ENCODE peak calls at places on chromosome 18, in ten cellular contexts. A is sigmoid colon, F is K562, R is cardiac fibroblast, V is Calu3, B is Panc1, H is AG04450, I is breast epithelium, Y is dorsolateral prefrontal cortex, T is uterus. P is an unnamed sample.

GRCh38 chr18:27062802-27063201 is 122.3 kb downstream of the CHST9 start:
- DNase-seq in R (no peak), B (no peak), T (no peak), I (no peak), F (no peak), V (peak), A (no peak), H (no peak), Y (no peak), P (no peak)

GRCh38 chr18:47075098-47075883 is 39.9 kb upstream of the ELOA2 start:
- DNase-seq in Y (no peak), I (no peak), T (no peak), B (no peak), V (peak), A (no peak), R (no peak), F (no peak), H (no peak), P (no peak)

GRCh38 chr18:12948055-12948804 is 419 bp downstream of the SEH1L start:
- DNase-seq in A (peak), Y (peak), H (peak), B (peak), F (peak), I (peak), V (peak), R (peak), T (peak), P (peak)

GRCh38 chr18:63319383-63320040 is at the start of gene BCL2:
- DNase-seq in A (peak), V (no peak), T (peak), B (no peak), H (no peak), R (peak), F (peak), I (peak), Y (peak), P (no peak)

GRCh38 chr18:51051105-51051712 is 21.2 kb downstream of the SMAD4 start:
- DNase-seq in H (no peak), R (peak), A (no peak), I (no peak), Y (no peak), B (no peak), V (peak), T (no peak), F (no peak), P (no peak)

GRCh38 chr18:32478818-32479217 is 8.1 kb upstream of the GAREM1 start:
- DNase-seq in T (no peak), A (no peak), I (no peak), V (no peak), R (no peak), F (no peak), Y (no peak), H (no peak), B (no peak), P (no peak)

GRCh38 chr18:9643549-9643948 is 29.2 kb upstream of the PPP4R1 start:
- DNase-seq in Y (no peak), F (no peak), T (peak), A (no peak), H (peak), R (peak), V (peak), I (peak), B (peak), P (no peak)

GRCh38 chr18:1663879-1664705 is 759.4 kb downstream of the ADCYAP1 start:
- DNase-seq in I (no peak), A (no peak), F (peak), V (peak), T (no peak), B (peak), Y (no peak), H (no peak), R (peak), P (peak)

GRCh38 chr18:37567061-37567993 is 1.7 kb upstream of the CELF4 start:
- DNase-seq in V (no peak), T (no peak), H (no peak), F (no peak), B (no peak), I (no peak), A (peak), R (no peak), Y (peak), P (no peak)

GRCh38 chr18:47150824-47151366 is 595 bp upstream of the HDHD2 start:
- DNase-seq in V (no peak), I (no peak), T (no peak), Y (no peak), B (no peak), A (no peak), H (no peak), R (no peak), F (no peak), P (no peak)

GRCh38 chr18:36441872-36442271 is 144.4 kb downstream of the FHOD3 start:
- DNase-seq in I (no peak), F (no peak), B (no peak), T (no peak), A (no peak), V (no peak), H (no peak), Y (no peak), R (peak), P (no peak)

GRCh38 chr18:53795061-53795460 is 429.4 kb downstream of the MBD2 start:
- DNase-seq in T (no peak), R (peak), V (no peak), B (no peak), F (no peak), I (no peak), H (no peak), Y (no peak), A (no peak), P (no peak)

GRCh38 chr18:79857082-79857661 is 59.4 kb downstream of the KCNG2 start:
- DNase-seq in F (no peak), V (no peak), T (no peak), I (peak), H (no peak), Y (no peak), A (no peak), B (peak), R (peak), P (no peak)

GRCh38 chr18:12409466-12409865 is 1.7 kb downstream of the PRELID3A start:
- DNase-seq in I (no peak), T (no peak), H (no peak), F (no peak), A (no peak), Y (no peak), V (no peak), B (no peak), R (no peak), P (no peak)

GRCh38 chr18:62634991-62635630 is 80.2 kb upstream of the PHLPP1 start:
- DNase-seq in A (no peak), F (no peak), T (no peak), I (no peak), B (no peak), V (peak), H (no peak), R (no peak), Y (no peak), P (no peak)

GRCh38 chr18:10948421-10948820 is 200.9 kb downstream of the PIEZO2 start:
- DNase-seq in A (no peak), H (no peak), R (no peak), I (no peak), V (no peak), Y (no peak), B (no peak), F (no peak), T (no peak), P (no peak)

GRCh38 chr18:10938241-10938640 is 211.1 kb downstream of the PIEZO2 start:
- DNase-seq in F (no peak), V (no peak), Y (no peak), H (no peak), R (no peak), T (no peak), I (no peak), A (no peak), B (no peak), P (no peak)

GRCh38 chr18:10939822-10940221 is 209.5 kb downstream of the PIEZO2 start:
- DNase-seq in A (no peak), V (no peak), B (no peak), Y (no peak), F (no peak), H (no peak), R (no peak), I (no peak), T (no peak), P (no peak)

GRCh38 chr18:10946058-10946457 is 203.3 kb downstream of the PIEZO2 start:
- DNase-seq in H (no peak), F (no peak), I (no peak), A (no peak), B (no peak), R (no peak), Y (no peak), T (no peak), V (no peak), P (no peak)

DNA sequence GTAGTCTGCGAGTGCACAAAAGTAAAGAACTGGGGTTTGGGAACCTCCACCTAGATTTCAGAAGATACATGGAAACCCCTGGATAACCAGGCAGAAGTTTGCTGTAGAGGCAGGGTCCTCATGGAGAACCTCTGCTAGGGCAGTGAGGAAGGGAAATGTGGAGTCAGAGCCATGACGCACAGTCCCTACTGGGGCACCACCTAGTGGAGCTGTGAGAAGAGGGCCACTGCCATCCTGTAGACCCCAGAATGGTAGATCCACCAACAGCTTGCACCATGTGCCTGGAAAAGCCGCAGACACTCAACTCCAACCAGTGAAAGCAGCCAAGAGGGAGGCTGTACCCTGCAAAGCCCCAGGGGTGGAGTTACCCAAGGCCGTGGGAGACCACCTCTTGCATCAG is 206.4 kb downstream of the PIEZO2 start:
- DNase-seq in I (no peak), H (no peak), T (no peak), A (no peak), F (no peak), B (no peak), Y (no peak), R (no peak), V (no peak), P (no peak)
- TF ChIP-seq CTCF in I (no peak), H (no peak), T (no peak), A (no peak), F (no peak), B (no peak), Y (no peak), R (no peak), V (no peak), P (no peak)

DNA sequence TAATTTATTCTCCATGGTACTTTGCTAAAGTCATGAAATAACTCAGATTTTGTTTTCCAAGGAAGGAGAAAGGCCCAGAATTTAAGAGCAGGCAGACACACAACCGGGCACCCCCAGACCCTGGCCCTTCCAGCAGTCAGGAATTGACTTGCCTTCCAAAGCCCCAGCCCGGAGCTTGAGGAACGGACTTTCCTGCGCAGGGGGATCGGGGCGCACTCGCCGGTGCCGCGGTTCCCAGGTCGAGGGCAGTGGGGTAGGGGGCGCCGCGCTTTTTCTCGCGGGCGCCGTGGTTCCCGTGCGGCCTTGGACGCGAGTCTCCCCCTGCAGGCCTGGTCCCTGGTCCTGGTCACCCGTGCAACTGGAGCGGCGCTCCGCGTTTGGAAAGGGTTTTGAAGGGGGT is 1.2 kb downstream of the ZNF236 start:
- DNase-seq in Y (no peak), T (no peak), V (no peak), B (no peak), F (peak), R (peak), H (no peak), A (peak), I (no peak), P (peak)
- TF ChIP-seq CTCF in Y (no peak), T (peak), V (peak), B (no peak), F (peak), R (no peak), H (peak), A (peak), I (no peak), P (peak)

GRCh38 chr18:8426401-8426800 is 182.8 kb upstream of the RAB12 start:
- DNase-seq in A (no peak), H (no peak), B (no peak), I (no peak), T (no peak), R (no peak), F (peak), V (peak), Y (no peak), P (no peak)
- TF ChIP-seq CTCF in A (no peak), H (peak), B (peak), I (no peak), T (no peak), R (peak), F (peak), V (peak), Y (no peak), P (peak)

GRCh38 chr18:5424903-5425302 is 118.9 kb downstream of the EPB41L3 start:
- DNase-seq in Y (no peak), V (no peak), B (no peak), T (no peak), F (no peak), R (peak), I (no peak), A (no peak), H (no peak), P (no peak)
- TF ChIP-seq CTCF in Y (peak), V (peak), B (peak), T (peak), F (peak), R (peak), I (no peak), A (peak), H (peak), P (peak)

GRCh38 chr18:3447035-3447894 is 2.7 kb upstream of the TGIF1 start:
- DNase-seq in R (peak), H (no peak), B (no peak), T (peak), V (peak), I (peak), F (peak), Y (peak), A (peak), P (peak)

GRCh38 chr18:3448845-3449701 is 899 bp upstream of the TGIF1 start:
- DNase-seq in F (peak), I (peak), Y (peak), B (no peak), R (peak), H (no peak), T (peak), V (peak), A (peak), P (peak)

GRCh38 chr18:3450358-3451107 is 561 bp downstream of the TGIF1 start:
- DNase-seq in F (peak), H (no peak), T (peak), I (peak), V (peak), B (no peak), R (peak), Y (peak), A (peak), P (no peak)

GRCh38 chr18:3449702-3450357 is at the start of gene TGIF1:
- DNase-seq in B (no peak), V (peak), Y (peak), R (peak), F (peak), A (peak), T (peak), I (peak), H (no peak), P (peak)

DNA sequence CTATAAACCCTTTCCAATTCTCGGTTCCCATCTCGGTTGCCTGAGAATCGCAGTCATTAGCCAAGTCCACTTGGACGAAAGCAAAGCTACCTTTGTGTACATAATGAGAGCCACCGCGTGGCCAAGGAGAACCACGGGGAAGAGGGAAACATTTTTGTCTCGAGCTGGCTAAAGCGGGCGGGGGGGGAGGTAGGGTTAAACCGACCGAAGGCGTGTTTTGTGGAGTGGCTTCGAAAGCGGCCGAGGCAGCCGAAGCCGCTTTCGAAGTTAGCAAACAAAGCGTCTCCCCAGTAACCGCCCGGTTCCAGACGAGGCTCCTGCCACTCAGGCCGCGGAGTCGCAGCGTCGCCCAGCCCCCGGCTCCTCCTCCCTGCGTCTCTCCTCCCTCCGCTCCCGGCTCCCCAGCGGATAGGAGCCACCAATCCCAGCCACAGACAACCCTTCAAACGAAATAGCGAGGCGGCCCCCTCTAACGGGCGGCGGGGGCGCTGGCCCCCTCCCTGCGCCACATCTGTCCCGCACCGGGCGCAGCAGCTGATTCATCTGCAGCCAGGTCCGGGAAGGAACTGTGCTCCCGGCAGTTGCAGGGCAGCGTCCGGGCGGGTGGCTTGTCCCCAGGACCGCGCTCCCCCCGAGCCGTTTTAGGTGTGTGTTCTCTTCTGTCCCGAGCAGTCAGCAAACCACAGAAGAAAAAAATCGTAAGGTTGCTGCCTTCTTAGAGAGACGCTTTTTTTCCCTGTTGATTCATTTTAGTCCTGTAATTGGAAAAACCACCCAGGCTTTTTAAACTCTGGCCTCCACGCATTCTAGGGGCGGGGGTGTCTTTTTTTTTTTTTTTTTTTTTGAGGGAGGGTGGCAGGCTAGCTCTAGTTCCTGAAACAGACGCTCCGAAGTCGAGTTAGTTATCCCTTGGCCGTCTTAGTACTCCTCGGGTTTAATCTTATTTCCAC is 1.8 kb upstream of the TGIF1 start:
- DNase-seq in F (peak), H (peak), T (peak), Y (peak), B (no peak), I (peak), V (peak), R (peak), A (peak), P (peak)
- TF ChIP-seq CTCF in F (peak), H (peak), T (no peak), Y (peak), B (peak), I (peak), V (no peak), R (no peak), A (no peak), P (peak)

GRCh38 chr18:4528405-4528804 is 73.3 kb upstream of the DLGAP1 start:
- DNase-seq in Y (no peak), A (no peak), T (no peak), I (no peak), F (no peak), V (no peak), R (no peak), B (no peak), H (no peak), P (no peak)

GRCh38 chr18:4524096-4524495 is 69.0 kb upstream of the DLGAP1 start:
- DNase-seq in V (no peak), I (no peak), B (no peak), Y (no peak), F (no peak), A (no peak), T (no peak), R (no peak), H (no peak), P (no peak)
- TF ChIP-seq CTCF in V (no peak), I (no peak), B (no peak), Y (no peak), F (no peak), A (no peak), T (no peak), R (no peak), H (no peak), P (no peak)

DNA sequence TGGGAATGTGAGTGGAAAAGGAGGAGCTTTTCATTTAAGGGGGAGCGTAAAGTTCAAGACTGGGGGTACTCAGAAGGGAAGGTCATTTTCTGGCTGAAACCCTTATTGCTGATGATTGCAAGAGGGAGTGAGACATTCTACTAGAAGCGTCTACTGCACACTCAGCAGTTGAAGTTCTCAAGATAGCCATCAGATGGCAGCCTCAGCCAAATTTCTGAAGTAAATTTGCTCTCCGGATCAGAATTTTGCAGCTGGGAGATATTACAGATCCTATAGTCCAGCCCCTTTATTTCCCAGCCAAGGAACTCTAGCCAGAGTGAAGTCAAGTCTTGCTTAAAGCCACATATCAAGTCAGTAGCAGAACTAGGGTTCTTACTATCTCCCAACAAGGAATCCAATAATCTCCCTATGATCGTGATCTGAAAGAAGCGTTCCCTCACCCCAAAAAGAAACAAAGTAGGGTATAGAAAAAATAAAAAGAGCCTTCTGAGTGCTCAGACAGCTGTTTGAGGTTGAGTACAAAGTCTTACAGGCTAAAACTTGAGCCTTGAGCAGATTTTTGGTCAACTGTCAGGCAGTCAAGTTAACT is 24.0 kb downstream of the RAX start:
- DNase-seq in T (peak), H (peak), B (peak), R (peak), F (peak), V (peak), A (no peak), Y (no peak), I (no peak), P (no peak)
- TF ChIP-seq CTCF in T (peak), H (peak), B (peak), R (peak), F (peak), V (peak), A (peak), Y (peak), I (no peak), P (peak)